ENCODE peak calls at places on chromosomes 13 and 19, in seven cellular contexts. P, D, X, U, Q, N and E are unnamed samples.

GRCh38 chr19:5166262-5166661 is 174.3 kb downstream of the PTPRS start:
- DNase-seq in Q (no peak), P (no peak), N (no peak), X (no peak), D (no peak), U (peak), E (no peak)

GRCh38 chr13:29465741-29466293 is 129.7 kb downstream of the SLC7A1 start:
- DNase-seq in X (no peak), N (peak), Q (no peak), D (peak), P (peak), U (peak), E (peak)

GRCh38 chr13:75308222-75308621 is 173.7 kb downstream of the TBC1D4 start:
- DNase-seq in N (no peak), X (no peak), D (no peak), U (peak), Q (no peak), P (no peak), E (no peak)

GRCh38 chr13:30918662-30919405 is 12.8 kb downstream of the MEDAG start:
- DNase-seq in Q (no peak), X (no peak), N (no peak), P (no peak), U (no peak), D (no peak), E (no peak)

GRCh38 chr19:2199215-2199614 is 35.5 kb downstream of the DOT1L start:
- DNase-seq in X (no peak), P (no peak), Q (no peak), D (no peak), N (no peak), U (no peak), E (no peak)

GRCh38 chr13:50344717-50345116 is 329.5 kb downstream of the KCNRG start:
- DNase-seq in X (no peak), D (no peak), P (no peak), Q (no peak), N (no peak), U (no peak), E (no peak)

GRCh38 chr13:76350399-76350798 is 535.8 kb downstream of the KCTD12 start:
- DNase-seq in D (no peak), U (peak), Q (no peak), P (peak), X (no peak), N (no peak), E (no peak)

GRCh38 chr19:33350538-33351309 is 22.8 kb upstream of the CEBPG start:
- DNase-seq in N (peak), U (peak), Q (peak), D (no peak), X (peak), P (no peak), E (no peak)

GRCh38 chr13:104571890-104572229 is 1505.6 kb upstream of the SLC10A2 start:
- DNase-seq in N (no peak), U (no peak), Q (no peak), P (no peak), D (no peak), X (no peak), E (no peak)

GRCh38 chr19:2716275-2716650 is 4.9 kb downstream of the DIRAS1 start:
- DNase-seq in P (no peak), Q (no peak), N (peak), X (no peak), U (no peak), D (no peak), E (no peak)

GRCh38 chr19:48537541-48537940 is 14.4 kb upstream of the SULT2B1 start:
- DNase-seq in D (no peak), X (no peak), U (no peak), P (no peak), Q (no peak), N (no peak), E (no peak)

GRCh38 chr13:111901301-111901905 is 165.5 kb upstream of the SOX1 start:
- DNase-seq in Q (peak), N (peak), D (no peak), X (no peak), P (no peak), U (no peak), E (no peak)

GRCh38 chr19:15452111-15453047 is 2.6 kb upstream of the WIZ start:
- DNase-seq in D (peak), Q (peak), X (peak), P (peak), N (peak), U (peak), E (peak)
- TF ChIP-seq POLR2A in D (peak), Q (no peak), X (no peak), P (no peak), N (no peak), U (no peak), E (peak)

GRCh38 chr19:29769997-29770396 is 41.8 kb upstream of the CCNE1 start:
- DNase-seq in D (no peak), P (no peak), U (no peak), X (no peak), Q (no peak), N (no peak), E (no peak)
- TF ChIP-seq CTCF in D (no peak), P (no peak), U (no peak), X (no peak), Q (no peak), N (no peak), E (no peak)

GRCh38 chr19:9309139-9309973 is at the start of gene ZNF699:
- DNase-seq in N (peak), X (peak), Q (peak), P (peak), U (peak), D (peak), E (peak)
- TF ChIP-seq POLR2A in N (peak), X (peak), Q (no peak), P (peak), U (peak), D (peak), E (peak)

GRCh38 chr13:44507639-44508038 is 68.5 kb downstream of the TSC22D1 start:
- DNase-seq in Q (no peak), X (no peak), U (no peak), D (no peak), N (no peak), P (no peak), E (no peak)

GRCh38 chr13:44506719-44507118 is 69.4 kb downstream of the TSC22D1 start:
- DNase-seq in U (no peak), Q (no peak), N (no peak), P (no peak), D (no peak), X (no peak), E (no peak)

GRCh38 chr13:44508562-44509062 is 67.5 kb downstream of the TSC22D1 start:
- DNase-seq in X (no peak), U (no peak), D (no peak), P (no peak), N (no peak), Q (no peak), E (no peak)

GRCh38 chr13:44506251-44506650 is 69.9 kb downstream of the TSC22D1 start:
- DNase-seq in N (no peak), P (no peak), Q (no peak), D (no peak), X (no peak), U (no peak), E (no peak)

GRCh38 chr13:44504146-44504545 is 72.0 kb downstream of the TSC22D1 start:
- DNase-seq in X (no peak), U (no peak), D (no peak), Q (no peak), P (no peak), N (no peak), E (no peak)
- TF ChIP-seq CTCF in X (no peak), U (no peak), D (no peak), Q (no peak), P (no peak), N (no peak), E (no peak)

DNA sequence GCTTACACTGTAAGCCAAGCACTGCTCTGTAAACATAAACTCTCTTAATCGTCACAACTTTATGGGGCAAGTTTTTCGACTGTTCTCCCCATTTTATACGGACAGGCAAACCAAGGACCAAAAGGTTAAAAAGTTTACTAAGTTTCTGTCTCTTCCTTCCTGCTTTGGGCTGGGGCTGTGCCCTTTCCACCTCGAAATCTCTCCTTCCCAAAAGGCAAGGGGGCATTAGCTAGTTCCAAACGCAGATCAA is 2.2 kb downstream of the JUND start:
- DNase-seq in P (no peak), U (no peak), Q (no peak), X (no peak), N (no peak), D (no peak), E (no peak)
- TF ChIP-seq POLR2A in P (no peak), U (no peak), Q (no peak), X (no peak), N (no peak), D (no peak), E (no peak)

GRCh38 chr19:55454787-55455243 is 6.6 kb downstream of the ISOC2 start:
- DNase-seq in D (no peak), N (no peak), P (no peak), Q (no peak), U (peak), X (no peak), E (no peak)
- TF ChIP-seq CTCF in D (peak), N (peak), P (no peak), Q (no peak), U (peak), X (no peak), E (peak)

GRCh38 chr13:110617326-110618072 is 2.2 kb downstream of the NAXD start:
- DNase-seq in P (peak), D (peak), U (peak), N (peak), Q (no peak), X (no peak), E (peak)

GRCh38 chr13:110615005-110615321 is 382 bp upstream of the NAXD start:
- DNase-seq in D (no peak), P (no peak), N (no peak), Q (no peak), U (no peak), X (peak), E (no peak)

GRCh38 chr13:110615322-110616102 is at the start of gene NAXD:
- DNase-seq in Q (peak), X (peak), D (peak), P (peak), U (peak), N (peak), E (peak)

GRCh38 chr13:110618167-110618566 is 2.8 kb downstream of the NAXD start:
- DNase-seq in P (no peak), X (no peak), U (no peak), N (no peak), D (no peak), Q (no peak), E (no peak)

DNA sequence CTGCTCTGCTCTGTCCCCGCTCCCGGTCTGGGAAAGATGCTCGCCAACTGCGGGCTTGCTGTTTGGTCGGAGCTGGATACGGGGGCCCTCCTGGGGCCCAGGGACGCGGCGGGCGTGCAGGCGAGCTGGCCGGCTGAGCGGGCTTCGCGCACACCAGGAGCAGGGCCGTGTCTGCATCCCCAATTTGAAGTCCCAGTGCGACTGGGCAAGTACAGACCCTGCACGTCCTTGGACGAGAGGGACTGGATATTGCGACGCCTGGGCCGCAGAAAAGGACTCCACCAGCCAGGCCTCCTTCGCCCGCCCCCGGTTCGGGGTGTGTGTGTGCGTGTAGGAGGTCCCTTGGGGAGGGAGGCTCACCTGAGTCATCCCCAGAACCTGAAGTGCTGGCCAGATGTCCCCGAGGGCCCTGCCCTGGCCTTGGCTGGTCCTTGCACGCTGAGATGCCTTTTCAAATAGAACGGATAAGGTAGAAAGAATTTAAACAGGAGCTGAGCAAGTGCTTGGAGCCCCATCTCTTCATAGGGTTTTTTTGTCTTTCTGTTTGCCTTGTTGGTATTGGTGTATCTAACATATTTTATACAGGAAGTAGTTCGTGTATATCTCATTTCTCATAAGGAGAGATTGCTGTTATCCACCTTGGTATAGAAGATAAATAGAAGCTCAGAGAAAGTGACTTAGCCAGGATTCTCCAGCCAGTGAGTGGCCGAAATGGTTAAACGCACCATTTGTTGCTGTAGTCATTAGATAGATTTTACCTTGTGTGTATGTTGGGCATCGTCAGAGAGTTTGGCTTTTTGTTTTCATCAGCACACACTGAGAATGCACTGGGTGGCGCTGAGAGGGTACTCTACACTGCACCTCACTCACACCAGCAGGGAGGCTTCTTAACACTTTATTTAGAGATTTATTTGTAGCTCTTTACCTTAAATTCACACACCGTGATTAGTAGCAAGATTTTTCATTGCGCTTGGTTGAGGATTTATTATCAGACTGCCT is 1.1 kb downstream of the NAXD start:
- DNase-seq in U (peak), X (no peak), Q (no peak), P (peak), D (no peak), N (no peak), E (no peak)
- TF ChIP-seq POLR2A in U (no peak), X (no peak), Q (no peak), P (peak), D (no peak), N (no peak), E (no peak)

DNA sequence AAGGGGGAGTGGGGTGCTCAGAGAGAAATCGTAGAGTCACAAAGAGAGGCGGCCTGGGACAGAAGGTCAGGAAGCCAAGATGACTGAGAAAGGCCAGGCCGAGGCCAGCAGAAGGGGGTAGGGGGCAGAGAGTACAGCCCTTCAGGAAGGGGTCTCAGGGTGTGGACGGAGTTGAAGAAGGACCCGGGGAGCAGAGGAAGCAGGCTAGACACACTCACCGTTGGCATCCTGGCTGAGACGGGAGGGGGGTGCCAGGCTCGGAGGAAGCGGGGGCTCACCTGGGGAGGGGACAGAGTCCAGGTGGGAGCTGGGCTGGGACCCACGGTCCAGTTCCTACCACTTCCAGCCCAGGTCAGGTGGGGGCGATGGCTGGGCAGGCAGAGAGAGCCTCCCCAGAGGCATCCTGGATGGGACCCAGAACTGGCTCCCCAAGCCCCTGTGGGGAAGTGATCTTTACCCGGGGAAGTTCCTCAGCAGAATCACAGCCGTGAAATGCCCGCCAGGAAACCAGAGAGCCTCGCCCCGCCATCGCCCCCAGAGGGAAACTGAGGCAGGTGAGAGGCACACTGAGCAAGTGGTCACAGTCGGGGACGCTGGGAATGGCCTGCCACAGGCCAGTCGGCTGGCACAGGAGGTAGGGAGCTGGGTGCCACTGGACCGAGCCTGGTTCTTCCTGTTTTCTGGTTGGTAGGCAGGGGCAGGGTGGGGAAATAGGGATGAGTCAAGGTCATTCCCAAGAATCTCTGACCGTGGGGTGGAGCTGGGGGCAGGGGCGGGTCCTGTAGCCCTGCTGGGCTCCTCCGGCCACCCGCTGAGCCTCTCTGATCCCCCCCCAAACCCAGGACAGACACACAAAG is 1.3 kb downstream of the MATK start:
- DNase-seq in Q (no peak), U (no peak), X (no peak), P (no peak), D (no peak), N (no peak), E (no peak)
- TF ChIP-seq CTCF in Q (no peak), U (no peak), X (no peak), P (no peak), D (no peak), N (no peak), E (no peak)

GRCh38 chr13:113758651-113759524 is at the start of gene TMEM255B:
- DNase-seq in N (peak), P (peak), D (peak), U (peak), X (peak), Q (peak), E (peak)

GRCh38 chr13:113762538-113762937 is 3.5 kb downstream of the TMEM255B start:
- DNase-seq in N (peak), Q (peak), P (peak), D (no peak), U (no peak), X (no peak), E (no peak)

GRCh38 chr13:113761136-113761535 is 2.1 kb downstream of the TMEM255B start:
- DNase-seq in U (no peak), N (no peak), Q (peak), X (no peak), D (no peak), P (peak), E (no peak)

GRCh38 chr13:113762075-113762474 is 3.0 kb downstream of the TMEM255B start:
- DNase-seq in X (no peak), N (no peak), D (no peak), U (no peak), P (no peak), Q (no peak), E (no peak)

DNA sequence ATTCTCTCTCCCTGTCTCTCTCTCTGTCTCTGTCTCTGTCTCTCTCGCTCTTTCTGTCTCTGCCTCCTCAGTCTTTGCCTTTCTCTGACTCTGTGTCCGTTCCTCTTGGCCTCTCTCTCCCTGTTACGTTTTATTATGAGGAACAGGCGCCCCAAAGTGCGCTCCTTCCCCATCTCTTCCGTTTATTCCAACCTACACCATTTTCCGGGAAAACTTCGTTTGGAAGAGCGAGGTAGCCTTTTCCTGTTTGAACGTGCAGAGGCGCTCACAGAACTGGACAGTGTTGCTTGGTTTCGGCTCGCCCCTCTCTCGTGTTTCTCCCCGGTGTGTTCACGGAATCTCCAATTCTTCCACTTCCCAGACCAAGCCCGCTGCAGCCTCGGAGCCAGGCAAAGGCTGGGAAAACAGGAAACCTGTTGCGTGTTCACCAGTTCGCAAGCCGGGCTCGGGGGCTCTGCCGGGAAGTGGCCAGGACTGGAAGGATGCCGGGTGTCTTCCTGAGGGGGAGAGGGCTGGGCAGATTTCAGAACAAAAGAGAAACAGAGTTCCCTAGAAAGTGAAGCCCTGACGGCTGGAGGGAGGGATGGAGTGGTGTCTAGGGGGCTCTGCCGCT is 605 bp downstream of the TMEM255B start:
- DNase-seq in Q (peak), U (peak), D (peak), N (peak), X (peak), P (peak), E (peak)
- TF ChIP-seq POLR2A in Q (no peak), U (no peak), D (no peak), N (no peak), X (no peak), P (no peak), E (no peak)

GRCh38 chr13:107069107-107069776 is 501.3 kb upstream of the ARGLU1 start:
- DNase-seq in N (no peak), P (no peak), D (no peak), Q (no peak), U (peak), X (no peak), E (no peak)

GRCh38 chr13:107066355-107066754 is 498.4 kb upstream of the ARGLU1 start:
- DNase-seq in P (no peak), U (peak), N (no peak), X (no peak), Q (no peak), D (no peak), E (no peak)

DNA sequence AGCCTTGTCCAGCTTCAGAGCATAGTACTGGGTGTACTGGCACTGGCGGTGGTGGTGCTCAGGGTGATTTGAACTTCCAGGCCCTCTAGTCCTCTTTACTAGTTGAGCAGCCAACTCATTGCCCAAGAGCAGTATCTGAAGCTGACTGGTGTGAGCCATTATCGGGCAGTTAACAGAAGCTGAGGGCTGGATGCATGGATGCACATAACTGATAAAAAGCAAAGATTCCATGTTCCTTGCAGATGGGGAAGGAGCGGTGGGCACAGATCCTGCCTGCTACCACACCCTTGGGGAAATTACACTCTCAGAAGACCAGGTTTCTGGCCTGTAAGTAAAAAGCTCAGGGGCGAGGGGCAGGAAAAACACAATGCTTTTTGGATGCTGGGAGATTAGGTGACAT is 499.4 kb upstream of the ARGLU1 start:
- DNase-seq in X (no peak), U (no peak), N (no peak), Q (no peak), D (no peak), P (no peak), E (no peak)
- TF ChIP-seq CTCF in X (no peak), U (no peak), N (no peak), Q (no peak), D (no peak), P (no peak), E (no peak)